ENCODE peak calls at places on chromosomes 11 and 22, in ten cellular contexts. A, M, W, G, I, Z, P, K, S and V are unnamed samples.

GRCh38 chr11:79461144-79461543 is 20.3 kb upstream of the TENM4 start:
- DNase-seq in K (no peak), P (peak), Z (no peak), A (no peak), I (no peak), S (peak), M (peak), W (no peak), G (no peak), V (peak)

GRCh38 chr11:74701351-74701750 is 29.9 kb downstream of the CHRDL2 start:
- DNase-seq in W (no peak), G (no peak), S (no peak), M (peak), I (peak), Z (no peak), P (no peak), K (no peak), A (no peak), V (no peak)

GRCh38 chr11:66119348-66120133 is 49.5 kb downstream of the PACS1 start:
- DNase-seq in M (no peak), I (no peak), P (no peak), S (peak), W (no peak), A (no peak), G (no peak), Z (no peak), K (no peak), V (peak)

GRCh38 chr11:132453411-132453810 is 1078.9 kb downstream of the OPCML start:
- DNase-seq in K (no peak), G (no peak), P (no peak), M (no peak), A (no peak), W (no peak), S (peak), I (no peak), Z (no peak), V (no peak)

GRCh38 chr22:49925525-49926128 is 7.2 kb downstream of the CRELD2 start:
- DNase-seq in M (no peak), P (no peak), A (no peak), S (no peak), K (peak), I (peak), G (peak), W (no peak), Z (no peak), V (no peak)

GRCh38 chr11:99257131-99257530 is 236.4 kb downstream of the CNTN5 start:
- DNase-seq in S (no peak), Z (no peak), G (no peak), P (no peak), A (no peak), W (no peak), K (no peak), M (no peak), I (no peak), V (no peak)

GRCh38 chr22:44037519-44038370 is 13.6 kb downstream of the PARVB start:
- DNase-seq in W (no peak), Z (no peak), K (no peak), S (peak), P (peak), A (no peak), G (no peak), M (no peak), I (no peak), V (peak)

GRCh38 chr22:31049815-31050420 is 31.2 kb upstream of the SMTN start:
- DNase-seq in A (no peak), G (no peak), P (no peak), S (no peak), I (no peak), W (no peak), Z (no peak), K (no peak), M (no peak), V (no peak)

GRCh38 chr22:31250740-31251330 is 38.7 kb downstream of the LIMK2 start:
- DNase-seq in G (no peak), M (peak), I (no peak), A (no peak), K (no peak), Z (peak), P (no peak), S (peak), W (no peak), V (no peak)

GRCh38 chr22:37472418-37473006 is 13.7 kb downstream of the MFNG start:
- DNase-seq in S (peak), I (peak), K (peak), A (no peak), W (peak), M (peak), G (peak), P (no peak), Z (no peak), V (no peak)

GRCh38 chr11:65390099-65390941 is 3.9 kb downstream of the FRMD8 start:
- DNase-seq in W (no peak), A (no peak), K (no peak), G (peak), Z (no peak), S (peak), M (no peak), I (no peak), P (no peak), V (no peak)

GRCh38 chr22:40391417-40391816 is 21.0 kb downstream of the SGSM3 start:
- DNase-seq in A (no peak), P (no peak), K (no peak), S (no peak), M (no peak), Z (no peak), G (no peak), W (no peak), I (no peak), V (no peak)

GRCh38 chr11:130087294-130087926 is 17.7 kb downstream of the APLP2 start:
- DNase-seq in K (no peak), P (peak), G (no peak), M (no peak), S (no peak), I (no peak), A (no peak), Z (no peak), W (no peak), V (no peak)

GRCh38 chr22:19065929-19066328 is 56.3 kb downstream of the DGCR2 start:
- DNase-seq in Z (no peak), A (no peak), G (no peak), M (no peak), I (no peak), S (no peak), P (no peak), W (no peak), K (no peak), V (no peak)

GRCh38 chr22:42664976-42665831 is 16.0 kb upstream of the CYB5R3 start:
- DNase-seq in W (no peak), S (no peak), M (no peak), I (peak), P (no peak), Z (no peak), A (no peak), G (no peak), K (no peak), V (no peak)

GRCh38 chr11:11408436-11409221 is 55.6 kb upstream of the CSNK2A3 start:
- DNase-seq in M (no peak), G (no peak), A (no peak), I (no peak), K (no peak), W (no peak), Z (no peak), S (peak), P (no peak), V (no peak)

GRCh38 chr22:17083811-17084540 is 824 bp upstream of the IL17RA start:
- DNase-seq in M (no peak), P (no peak), S (no peak), I (no peak), A (no peak), Z (peak), W (no peak), G (no peak), K (no peak), V (no peak)

GRCh38 chr11:11244470-11245080 is 108.5 kb downstream of the CSNK2A3 start:
- DNase-seq in M (no peak), I (no peak), Z (no peak), G (no peak), W (no peak), S (no peak), P (no peak), K (no peak), A (no peak), V (no peak)

GRCh38 chr11:102633385-102634026 is 8.4 kb upstream of the MMP20 start:
- DNase-seq in Z (no peak), P (no peak), K (no peak), A (no peak), W (no peak), S (no peak), I (no peak), G (no peak), M (no peak), V (no peak)

GRCh38 chr22:24697671-24698082 is 76.8 kb downstream of the PIWIL3 start:
- DNase-seq in K (no peak), Z (no peak), G (no peak), M (no peak), W (no peak), S (no peak), A (no peak), I (no peak), P (peak), V (no peak)

GRCh38 chr22:25351631-25352293 is 132.3 kb downstream of the CRYBB2 start:
- DNase-seq in K (no peak), W (no peak), G (peak), Z (no peak), M (peak), P (no peak), A (no peak), I (no peak), S (no peak), V (no peak)

GRCh38 chr11:64334764-64335741 is 5.0 kb upstream of the CCDC88B start:
- DNase-seq in A (peak), S (peak), M (peak), P (peak), I (peak), W (peak), G (peak), K (no peak), Z (no peak), V (peak)

GRCh38 chr11:93784935-93785360 is 866 bp downstream of the MED17 start:
- DNase-seq in I (no peak), A (no peak), Z (no peak), G (no peak), W (no peak), P (peak), S (peak), M (peak), K (no peak), V (no peak)

GRCh38 chr22:27531782-27532530 is 269.6 kb downstream of the MN1 start:
- DNase-seq in P (no peak), G (no peak), K (no peak), S (peak), M (no peak), A (no peak), W (no peak), I (no peak), Z (no peak), V (no peak)

GRCh38 chr22:44307509-44308169 is 5.1 kb downstream of the SHISAL1 start:
- DNase-seq in K (no peak), W (no peak), S (no peak), P (no peak), A (no peak), I (no peak), Z (no peak), M (no peak), G (no peak), V (no peak)

GRCh38 chr22:17694193-17694592 is 55.6 kb downstream of the BCL2L13 start:
- DNase-seq in Z (no peak), P (no peak), W (no peak), S (no peak), G (no peak), M (no peak), A (no peak), I (no peak), K (no peak), V (no peak)

GRCh38 chr11:128235446-128235845 is 351.9 kb downstream of the ETS1 start:
- DNase-seq in P (peak), K (no peak), W (no peak), I (no peak), Z (no peak), S (no peak), A (no peak), G (no peak), M (no peak), V (no peak)

GRCh38 chr11:60791534-60791933 is 6.4 kb downstream of the MS4A10 start:
- DNase-seq in M (no peak), A (no peak), P (no peak), Z (no peak), G (no peak), S (no peak), I (no peak), W (no peak), K (no peak), V (no peak)

GRCh38 chr11:112962854-112963367 is 1.7 kb downstream of the NCAM1 start:
- DNase-seq in W (no peak), A (peak), Z (peak), G (peak), M (no peak), S (peak), K (no peak), I (no peak), P (peak), V (no peak)

GRCh38 chr11:68040121-68040956 is 1.5 kb downstream of the TCIRG1 start:
- DNase-seq in A (no peak), M (peak), Z (peak), K (no peak), P (no peak), S (peak), I (peak), G (peak), W (no peak), V (no peak)

GRCh38 chr11:44727114-44727372 is 281 bp downstream of the TSPAN18 start:
- DNase-seq in I (no peak), W (no peak), A (no peak), S (no peak), M (no peak), P (no peak), K (no peak), G (no peak), Z (no peak), V (no peak)

GRCh38 chr22:38505595-38506117 is 455 bp downstream of the DDX17 start:
- DNase-seq in K (peak), W (peak), M (peak), Z (peak), G (peak), A (peak), S (peak), P (peak), I (peak), V (no peak)

GRCh38 chr11:129973809-129974208 is 28.8 kb downstream of the PRDM10 start:
- DNase-seq in W (no peak), S (no peak), Z (no peak), I (no peak), G (no peak), K (no peak), M (no peak), P (no peak), A (no peak), V (no peak)

GRCh38 chr11:107018274-107018901 is at the start of gene GUCY1A2:
- DNase-seq in M (peak), I (no peak), G (peak), K (no peak), A (no peak), Z (no peak), S (peak), P (no peak), W (no peak), V (no peak)

GRCh38 chr11:67071420-67072284 is 15.0 kb downstream of the RHOD start:
- DNase-seq in W (peak), A (no peak), Z (peak), M (peak), S (peak), I (peak), G (peak), P (peak), K (peak), V (no peak)

GRCh38 chr11:48182860-48183526 is 33.6 kb upstream of the OR4B1 start:
- DNase-seq in G (no peak), P (no peak), Z (no peak), W (no peak), K (no peak), S (no peak), M (no peak), A (no peak), I (no peak), V (no peak)

GRCh38 chr22:28605362-28605761 is 74.3 kb downstream of the TTC28 start:
- DNase-seq in A (no peak), G (no peak), W (no peak), P (no peak), Z (no peak), M (no peak), S (no peak), I (no peak), K (no peak), V (no peak)

GRCh38 chr11:75063732-75064314 is 32.9 kb downstream of the OR2AT4 start:
- DNase-seq in M (no peak), I (no peak), Z (no peak), P (no peak), S (no peak), K (no peak), A (no peak), W (no peak), G (no peak), V (no peak)

GRCh38 chr11:128420943-128421342 is 166.4 kb downstream of the ETS1 start:
- DNase-seq in M (no peak), G (no peak), Z (no peak), S (peak), P (no peak), A (no peak), I (no peak), W (no peak), K (no peak), V (no peak)

GRCh38 chr22:33544707-33545106 is 375.6 kb downstream of the LARGE1 start:
- DNase-seq in W (no peak), Z (no peak), G (no peak), P (no peak), A (no peak), M (no peak), I (no peak), K (no peak), S (peak), V (no peak)